ENCODE peak calls at places on chromosomes 13 and 19, in eight cellular contexts. Z is HAP-1, Y is neural progenitor cell, F is spleen, S is A673, T is AG04450, B is adipocyte, U is lower lobe of right lung. M is an unnamed sample.

GRCh38 chr19:13038306-13039210 is 43.3 kb downstream of the NFIX start:
- DNase-seq in Z (no peak), T (no peak), B (no peak), U (no peak), Y (no peak), S (no peak), F (no peak), M (no peak)

GRCh38 chr13:51764184-51765141 is 39.5 kb downstream of the DHRS12 start:
- DNase-seq in Y (no peak), S (no peak), F (no peak), T (peak; percentile 77), B (peak; percentile 68), Z (no peak), U (no peak), M (peak; percentile 47)

GRCh38 chr13:98548230-98548629 is 28.7 kb downstream of the STK24 start:
- DNase-seq in Z (no peak), T (no peak), S (no peak), Y (no peak), B (no peak), F (no peak), U (no peak), M (no peak)

GRCh38 chr13:97228850-97229521 is 6.9 kb downstream of the MBNL2 start:
- DNase-seq in F (no peak), T (no peak), B (no peak), Z (no peak), Y (no peak), U (no peak), S (no peak), M (no peak)

GRCh38 chr13:37868691-37869505 is 674 bp downstream of the TRPC4 start:
- DNase-seq in T (no peak), Y (peak; percentile 71), U (no peak), S (peak; percentile 72), F (no peak), Z (peak; percentile 41), B (peak; percentile 41), M (no peak)

GRCh38 chr19:41698746-41699230 is 9.6 kb upstream of the CEACAM5 start:
- DNase-seq in B (no peak), Y (no peak), T (no peak), F (no peak), S (peak; percentile 51), Z (no peak), U (no peak), M (no peak)

GRCh38 chr19:32201661-32202060 is 143.7 kb upstream of the ZNF507 start:
- DNase-seq in F (peak; percentile 21), S (peak; percentile 66), Z (no peak), B (no peak), Y (peak; percentile 21), U (no peak), T (no peak), M (no peak)

GRCh38 chr19:47707135-47707925 is 5.9 kb upstream of the EHD2 start:
- DNase-seq in T (no peak), F (peak; percentile 87), U (peak; percentile 83), Z (peak; percentile 76), S (peak; percentile 86), Y (peak; percentile 88), B (peak; percentile 91), M (peak; percentile 65)

GRCh38 chr13:43766766-43767165 is 20.0 kb downstream of the ENOX1 start:
- DNase-seq in Z (no peak), F (no peak), U (no peak), S (no peak), T (no peak), B (no peak), Y (no peak), M (no peak)

GRCh38 chr19:15631817-15632216 is 8.9 kb upstream of the CYP4F3 start:
- DNase-seq in Y (peak; percentile 6), B (peak; percentile 17), Z (peak; percentile 8), U (no peak), S (peak; percentile 54), F (no peak), T (no peak), M (peak; percentile 24)

GRCh38 chr19:15635016-15635805 is 5.5 kb upstream of the CYP4F3 start:
- DNase-seq in B (no peak), S (no peak), Y (no peak), U (no peak), F (no peak), Z (no peak), T (no peak), M (no peak)

GRCh38 chr19:15634105-15634504 is 6.6 kb upstream of the CYP4F3 start:
- DNase-seq in S (no peak), U (no peak), T (no peak), Z (no peak), B (no peak), Y (no peak), F (no peak), M (no peak)

GRCh38 chr19:15633122-15633521 is 7.6 kb upstream of the CYP4F3 start:
- DNase-seq in Y (no peak), F (no peak), T (no peak), U (no peak), S (no peak), Z (no peak), B (no peak), M (no peak)

DNA sequence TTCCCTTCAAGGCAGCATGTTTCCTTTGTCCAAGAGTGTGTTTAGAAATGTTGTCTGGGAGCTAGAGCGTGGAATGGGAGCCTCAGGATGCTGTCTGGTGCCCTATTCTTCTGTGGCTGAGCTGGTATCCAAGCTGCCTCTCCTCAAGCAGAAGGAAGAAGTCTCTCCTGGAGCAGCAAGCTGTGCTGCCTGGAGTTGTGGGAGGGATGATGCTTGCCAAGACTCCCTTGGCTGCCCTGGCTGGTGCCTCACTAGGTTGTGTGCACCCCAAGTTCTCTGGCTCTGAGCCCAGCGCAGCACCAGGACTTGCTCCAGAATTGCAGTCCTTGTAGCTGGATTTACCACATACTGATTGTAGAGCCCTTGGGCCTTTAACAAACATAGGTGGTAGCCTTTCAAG is 4.7 kb upstream of the CYP4F3 start:
- DNase-seq in Z (no peak), F (no peak), T (no peak), Y (no peak), B (no peak), S (no peak), U (no peak), M (no peak)
- H3K9me3 ChIP-seq in Z (no peaks in the 10 kb centered on the region), F (peaks cover 12% of the 10 kb centered on the region), T (peaks cover 5% of the 10 kb centered on the region), Y (peaks cover 20% of the 10 kb centered on the region), B (no peaks in the 10 kb centered on the region), S (no peaks in the 10 kb centered on the region), U (no peaks in the 10 kb centered on the region), M (no peaks in the 10 kb centered on the region)

DNA sequence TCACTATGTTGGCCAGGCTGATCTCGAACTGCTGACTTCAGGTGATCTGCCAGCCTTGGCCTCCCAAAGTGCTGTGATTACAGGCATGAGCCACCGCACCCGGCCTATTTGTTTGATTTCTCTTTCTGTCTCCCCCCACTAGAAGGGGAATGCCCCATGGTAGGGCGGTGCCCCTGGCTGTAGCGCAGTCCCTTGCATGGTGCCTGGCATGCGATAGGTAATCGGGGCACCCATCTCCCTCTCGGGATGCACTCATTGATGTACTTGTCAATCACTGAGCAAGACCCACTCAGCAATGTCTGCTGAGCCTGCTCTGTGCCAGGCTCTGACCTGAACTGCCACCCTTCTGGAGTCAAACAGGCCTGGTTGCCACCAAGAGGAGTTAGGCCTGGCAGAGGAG is 19.8 kb downstream of the DNM2 start:
- DNase-seq in Z (no peak), Y (no peak), F (no peak), S (no peak), B (no peak), T (no peak), U (no peak), M (no peak)
- H3K9me3 ChIP-seq in Z (peaks cover 3% of the 10 kb centered on the region), Y (no peaks in the 10 kb centered on the region), F (no peaks in the 10 kb centered on the region), S (peaks cover 5% of the 10 kb centered on the region), B (no peaks in the 10 kb centered on the region), T (peaks cover 8% of the 10 kb centered on the region), U (no peaks in the 10 kb centered on the region), M (no peaks in the 10 kb centered on the region)

DNA sequence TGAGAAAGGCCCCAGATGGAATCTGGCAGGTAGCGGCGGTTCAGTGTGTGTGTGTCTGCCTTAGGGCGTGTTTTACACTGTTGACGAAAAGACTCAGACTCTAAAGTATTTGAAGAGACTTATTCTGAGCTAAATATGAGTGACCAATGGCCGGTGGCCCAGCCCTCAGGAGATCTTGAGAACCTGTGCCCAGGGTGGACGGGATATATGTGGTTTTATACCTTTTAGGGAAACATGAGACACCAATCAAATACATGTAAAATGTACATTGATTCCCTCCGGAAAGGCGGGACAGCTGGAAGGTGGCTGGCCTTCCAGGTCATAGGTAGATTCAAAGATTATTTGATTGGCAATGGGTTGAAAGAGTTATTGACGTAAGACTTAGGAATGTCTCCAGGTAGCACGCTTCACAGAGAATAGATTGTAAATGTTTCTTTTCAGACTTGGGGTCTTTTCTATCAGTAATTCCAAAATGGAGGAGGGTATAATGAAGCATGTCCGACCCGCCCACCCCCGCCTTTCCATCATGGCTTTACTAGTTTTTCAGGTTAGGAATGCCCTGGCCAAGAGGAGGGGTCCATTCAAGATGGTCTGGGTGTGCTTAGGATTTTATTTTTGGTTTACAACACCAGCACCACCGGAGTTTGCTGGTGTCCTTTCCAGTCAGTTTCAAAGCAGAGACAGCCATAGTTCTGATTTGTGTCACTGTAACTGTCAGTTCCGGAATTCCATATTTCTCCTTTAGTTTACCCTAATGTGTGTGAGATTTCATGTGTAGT is 1.0 kb upstream of the ZNF529 start:
- DNase-seq in Z (no peak), T (no peak), U (no peak), S (no peak), F (no peak), Y (no peak), B (peak; percentile 57), M (no peak)
- H3K9me3 ChIP-seq in Z (peaks cover under 1% of the 10 kb centered on the region), T (peaks cover 37% of the 10 kb centered on the region), U (peaks cover 4% of the 10 kb centered on the region), S (peaks cover 9% of the 10 kb centered on the region), F (peaks cover 53% of the 10 kb centered on the region), Y (no peaks in the 10 kb centered on the region), B (peaks cover 17% of the 10 kb centered on the region), M (no peaks in the 10 kb centered on the region)

DNA sequence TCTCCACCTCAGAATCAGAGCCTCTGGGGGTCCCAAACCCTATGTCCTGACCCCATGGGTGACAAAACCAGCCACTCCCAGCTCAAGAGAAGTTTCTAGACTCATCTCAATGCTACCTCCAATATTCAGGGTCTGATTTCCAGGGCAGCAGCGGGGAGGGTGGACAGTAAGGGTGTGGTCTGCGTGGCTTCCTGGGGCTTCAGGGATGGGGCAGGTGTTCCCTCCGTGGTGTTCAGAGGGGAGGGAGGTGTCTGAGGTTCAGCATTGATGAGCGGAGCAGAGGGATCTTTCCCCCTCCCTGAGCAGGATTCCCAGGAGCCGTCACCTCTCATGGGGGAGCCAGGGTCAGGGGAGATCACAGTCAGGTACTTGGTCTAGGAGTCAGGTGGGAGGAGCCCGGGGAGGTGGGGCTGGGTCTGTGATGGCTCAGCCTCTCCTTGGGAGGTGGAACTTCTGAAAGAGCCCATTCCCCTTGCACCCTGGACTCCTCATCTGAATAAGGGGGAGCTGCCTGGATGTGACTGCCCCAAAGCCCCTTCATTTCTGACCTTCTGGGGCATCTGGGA is 2.9 kb downstream of the LILRA2 start:
- DNase-seq in T (no peak), B (no peak), Y (no peak), S (no peak), U (no peak), F (no peak), Z (no peak), M (no peak)
- H3K9me3 ChIP-seq in T (peaks cover 58% of the 10 kb centered on the region), B (no peaks in the 10 kb centered on the region), Y (no peaks in the 10 kb centered on the region), S (no peaks in the 10 kb centered on the region), U (no peaks in the 10 kb centered on the region), F (no peaks in the 10 kb centered on the region), Z (no peaks in the 10 kb centered on the region), M (no peaks in the 10 kb centered on the region)

DNA sequence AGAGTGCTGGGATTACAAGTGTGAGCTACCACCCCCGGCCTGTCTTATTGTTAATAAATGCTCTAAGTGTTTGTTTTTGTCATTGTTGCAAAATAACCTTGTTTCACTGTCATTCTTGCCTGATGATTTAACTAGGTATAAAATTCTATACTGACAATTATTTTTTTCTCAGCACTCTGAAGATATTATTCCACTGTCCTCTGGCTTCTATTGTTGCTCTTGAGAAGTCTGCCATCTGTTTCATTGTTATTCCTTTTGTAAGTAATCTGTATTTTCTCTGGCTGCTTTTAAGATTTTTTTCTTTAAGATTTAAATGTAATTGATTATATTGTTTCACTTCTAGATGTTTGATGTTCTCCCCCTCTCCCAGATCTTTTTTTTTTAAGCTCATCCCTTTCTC is 17.6 kb downstream of the ZNF420 start:
- DNase-seq in Z (no peak), Y (no peak), T (no peak), U (no peak), B (no peak), F (no peak), S (no peak), M (no peak)
- H3K9me3 ChIP-seq in Z (no peaks in the 10 kb centered on the region), Y (peaks cover 25% of the 10 kb centered on the region), T (peaks cover 25% of the 10 kb centered on the region), U (peaks cover 92% of the 10 kb centered on the region), B (peaks cover 95% of the 10 kb centered on the region), F (peaks cover 100% of the 10 kb centered on the region), S (peaks cover 58% of the 10 kb centered on the region), M (peaks cover 16% of the 10 kb centered on the region)